ENCODE peak calls at places on chromosomes 4 and X, in four cellular contexts. U is ascending aorta, P is GM23338, X is mucosa of descending colon. H is an unnamed sample.

GRCh38 chr4:74640111-74640903 is 154.0 kb downstream of the BTC start:
- DNase-seq in P (no peak), U (no peak), X (no peak), H (no peak)

GRCh38 chr4:129641179-129641578 is 545.2 kb downstream of the C4orf33 start:
- DNase-seq in X (no peak), U (peak; percentile 67), P (peak; percentile 85), H (peak; percentile 61)

GRCh38 chr4:106875340-106875739 is 160.8 kb downstream of the DKK2 start:
- DNase-seq in P (peak; percentile 59), U (no peak), X (no peak), H (no peak)

GRCh38 chr4:154551872-154552686 is 1.9 kb upstream of the PLRG1 start:
- DNase-seq in X (peak; percentile 66), P (peak; percentile 71), U (peak; percentile 84), H (peak; percentile 78)

GRCh38 chr4:81460115-81460836 is 11.4 kb downstream of the RASGEF1B start:
- DNase-seq in U (no peak), X (no peak), P (no peak), H (no peak)

GRCh38 chrX:63475200-63475599 is 124.1 kb upstream of the SPIN4 start:
- DNase-seq in U (no peak), P (peak; percentile 5), X (no peak), H (no peak)

GRCh38 chr4:165440415-165440882 is 61.6 kb downstream of the CPE start:
- DNase-seq in P (peak; percentile 21), X (no peak), U (no peak), H (no peak)

GRCh38 chrX:4935846-4936245 is 1222.4 kb upstream of the PRKX start:
- DNase-seq in P (no peak), U (no peak), X (no peak), H (peak; percentile 7)

GRCh38 chr4:38154681-38155588 is 194.7 kb downstream of the PTTG2 start:
- DNase-seq in X (peak; percentile 89), P (no peak), U (peak; percentile 62), H (peak; percentile 85)

GRCh38 chr4:175784986-175785525 is 27.0 kb downstream of the GPM6A start:
- DNase-seq in U (no peak), P (no peak), X (no peak), H (no peak)

GRCh38 chrX:150587585-150588503 is 19.4 kb downstream of the MTM1 start:
- DNase-seq in X (no peak), P (no peak), U (no peak), H (no peak)

GRCh38 chr4:55468724-55469123 is 73.0 kb downstream of the TMEM165 start:
- DNase-seq in U (no peak), P (no peak), X (no peak), H (no peak)

GRCh38 chr4:93515208-93515607 is 313.3 kb upstream of the ATOH1 start:
- DNase-seq in P (no peak), U (no peak), X (no peak), H (no peak)

GRCh38 chrX:47321386-47321785 is 49.0 kb upstream of the ZNF157 start:
- DNase-seq in X (no peak), P (peak; percentile 94), U (peak; percentile 67), H (peak; percentile 13)

GRCh38 chr4:54233128-54233696 is 4.1 kb downstream of the PDGFRA start:
- DNase-seq in P (peak; percentile 90), X (peak; percentile 85), U (peak; percentile 91), H (peak; percentile 81)

GRCh38 chrX:151488677-151489076 is 74.8 kb upstream of the PASD1 start:
- DNase-seq in U (no peak), P (peak; percentile 43), X (no peak), H (no peak)

GRCh38 chrX:96590403-96590802 is 94.2 kb upstream of the DIAPH2 start:
- DNase-seq in X (no peak), U (no peak), P (no peak), H (no peak)

GRCh38 chr4:157961591-157961990 is 211.2 kb downstream of the GASK1B start:
- DNase-seq in P (no peak), X (no peak), U (no peak), H (no peak)

GRCh38 chr4:29052266-29052665 is 1667.9 kb upstream of the PCDH7 start:
- DNase-seq in X (no peak), P (peak; percentile 40), U (no peak), H (no peak)

GRCh38 chrX:56789518-56790070 is 60.6 kb downstream of the NBDY start:
- DNase-seq in X (no peak), U (peak; percentile 52), P (no peak), H (peak; percentile 2)

GRCh38 chr4:52566136-52567031 is 92.7 kb downstream of the USP46 start:
- DNase-seq in X (no peak), U (no peak), P (no peak), H (no peak)

GRCh38 chrX:51743179-51743957 is at the start of gene GSPT2:
- DNase-seq in P (peak; percentile 59), X (peak; percentile 75), U (peak; percentile 72), H (peak; percentile 75)

GRCh38 chrX:39677987-39678840 is 419.5 kb downstream of the BCOR start:
- DNase-seq in P (no peak), U (no peak), X (no peak), H (no peak)

GRCh38 chrX:110395877-110396276 is 37.2 kb downstream of the RTL9 start:
- DNase-seq in X (no peak), U (no peak), P (no peak), H (no peak)

GRCh38 chrX:17805120-17805519 is 56.0 kb downstream of the RAI2 start:
- DNase-seq in U (no peak), X (no peak), P (peak; percentile 52), H (no peak)

GRCh38 chr4:112099701-112100289 is 45.5 kb upstream of the FAM241A start:
- DNase-seq in U (no peak), X (no peak), P (peak; percentile 68), H (no peak)

GRCh38 chrX:48598645-48599044 is 1.4 kb downstream of the WDR13 start:
- DNase-seq in P (no peak), X (no peak), U (no peak), H (no peak)

GRCh38 chrX:103741879-103742278 is 31.2 kb downstream of the TMEM31 start:
- DNase-seq in U (no peak), P (no peak), X (no peak), H (no peak)

GRCh38 chr4:100299019-100299418 is 108.8 kb upstream of the DDIT4L start:
- DNase-seq in X (no peak), U (peak; percentile 67), P (no peak), H (no peak)

GRCh38 chr4:164536829-164537228 is 217.1 kb upstream of the SMIM31 start:
- DNase-seq in P (no peak), X (no peak), U (peak; percentile 74), H (no peak)

GRCh38 chrX:110852180-110852579 is 56.6 kb upstream of the CHRDL1 start:
- DNase-seq in X (no peak), P (peak; percentile 37), U (no peak), H (no peak)

GRCh38 chr4:76087007-76087769 is 12.7 kb downstream of the ART3 start:
- DNase-seq in U (peak; percentile 64), P (peak; percentile 92), X (no peak), H (peak; percentile 37)

GRCh38 chr4:108029321-108029720 is 39.6 kb downstream of the HADH start:
- DNase-seq in U (no peak), X (no peak), P (no peak), H (no peak)

GRCh38 chrX:77275392-77275791 is 171.8 kb upstream of the FGF16 start:
- DNase-seq in P (no peak), X (no peak), U (no peak), H (no peak)

GRCh38 chr4:171629737-171630136 is 183.5 kb upstream of the GALNTL6 start:
- DNase-seq in X (no peak), U (no peak), P (peak; percentile 62), H (no peak)

GRCh38 chr4:5865896-5866599 is 26.8 kb downstream of the CRMP1 start:
- DNase-seq in U (no peak), P (no peak), X (no peak), H (no peak)

GRCh38 chr4:70915874-70916559 is 13.8 kb downstream of the MOB1B start:
- DNase-seq in X (no peak), U (no peak), P (no peak), H (no peak)

GRCh38 chr4:70913947-70914445 is 11.8 kb downstream of the MOB1B start:
- DNase-seq in X (no peak), P (peak; percentile 25), U (no peak), H (no peak)

GRCh38 chr4:70908993-70909556 is 6.9 kb downstream of the MOB1B start:
- DNase-seq in X (no peak), U (no peak), P (no peak), H (no peak)

GRCh38 chr4:70915048-70915815 is 13.1 kb downstream of the MOB1B start:
- DNase-seq in P (no peak), U (no peak), X (no peak), H (no peak)

GRCh38 chr4:70914631-70915030 is 12.5 kb downstream of the MOB1B start:
- DNase-seq in P (no peak), U (no peak), X (no peak), H (no peak)
- H3K4me3 ChIP-seq in P (no peak overlapping the region), U (no peak overlapping the region), X (no peak overlapping the region), H (no peak overlapping the region)

DNA sequence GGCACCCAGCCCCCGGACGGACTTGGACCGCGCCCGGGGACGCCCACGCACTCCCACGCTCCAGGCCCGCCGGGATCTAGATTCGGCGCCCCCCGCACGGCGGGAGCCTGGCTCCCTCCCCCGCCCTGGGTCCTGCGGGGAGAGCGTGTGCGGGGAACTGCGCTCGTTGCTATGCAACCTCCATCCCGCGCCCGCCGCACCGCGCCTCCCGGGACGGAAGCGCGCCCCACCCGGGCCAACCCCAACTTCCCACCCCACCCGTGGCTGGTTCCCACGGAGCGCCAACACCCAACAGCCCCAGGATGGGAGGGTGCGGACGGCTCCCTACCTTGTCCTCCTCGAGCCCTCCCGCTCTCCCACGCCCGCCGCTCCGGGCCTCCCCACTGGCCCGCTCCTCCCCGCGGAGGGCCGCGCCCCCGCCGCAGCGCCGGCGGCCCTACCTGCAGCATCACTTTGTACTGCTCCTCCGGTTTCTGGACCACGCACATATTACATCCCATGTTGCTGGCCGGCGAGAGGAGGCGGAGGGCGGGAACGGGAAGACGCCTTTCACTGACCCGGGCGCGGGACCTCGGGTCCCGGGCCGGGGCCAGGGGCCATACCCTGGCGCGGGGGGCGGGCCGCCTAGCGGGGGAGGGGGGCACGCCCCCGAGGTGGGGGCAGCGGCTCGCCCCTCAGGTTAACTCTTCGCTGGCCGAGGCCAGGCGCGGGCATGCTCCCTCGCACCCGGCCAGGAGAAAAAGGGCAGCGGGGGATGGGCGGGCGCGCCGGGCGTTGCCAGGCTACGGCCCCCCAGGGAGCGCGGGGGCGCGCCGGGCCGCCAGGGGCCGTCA is at the start of gene PDZD4:
- DNase-seq in X (no peak), U (no peak), P (peak; percentile 53), H (no peak)
- H3K4me3 ChIP-seq in X (no peak within 1 kb of the TSS), U (peak within 1 kb of the TSS; percentile 68), P (peak within 1 kb of the TSS; percentile 75), H (peak within 1 kb of the TSS; percentile 31)

GRCh38 chrX:11663875-11664210 is 1.9 kb downstream of the ARHGAP6 start:
- DNase-seq in X (no peak), U (no peak), P (peak; percentile 3), H (no peak)
- H3K4me3 ChIP-seq in X (no peak overlapping the region), U (peak overlapping the region; percentile 79), P (peak overlapping the region; percentile 65), H (peak overlapping the region; percentile 1)

DNA sequence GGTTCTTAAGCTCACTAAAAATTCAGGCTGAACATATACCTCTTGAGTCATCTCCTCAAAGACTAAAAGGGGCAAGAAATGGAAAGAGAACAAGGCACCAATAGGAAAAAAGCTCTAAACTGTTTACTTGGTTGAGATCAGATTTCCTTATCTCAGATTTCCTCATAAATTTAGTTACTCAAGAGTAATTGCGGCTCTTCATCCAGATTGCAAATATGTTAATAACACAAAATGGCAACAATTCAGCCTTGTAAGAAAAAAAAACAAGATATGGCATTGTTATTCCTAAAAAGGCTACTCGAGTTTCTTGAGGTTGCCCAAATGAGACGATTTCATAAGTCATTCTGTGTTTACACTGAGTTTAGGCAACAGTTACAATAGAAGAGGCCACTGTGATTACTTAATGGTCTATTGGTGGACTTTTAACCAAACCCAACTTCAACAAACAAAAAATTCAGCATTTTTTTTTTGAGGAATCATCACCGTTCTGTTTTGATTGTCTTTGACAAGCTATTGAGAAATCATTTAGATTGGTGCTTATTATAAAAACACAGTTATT is 97.9 kb upstream of the PDHA1 start:
- DNase-seq in U (no peak), P (no peak), X (no peak), H (no peak)
- H3K4me3 ChIP-seq in U (no peak overlapping the region), P (no peak overlapping the region), X (no peak overlapping the region), H (no peak overlapping the region)

H was measured in transverse colon.